ENCODE peak calls at places on chromosome X, in eight cellular contexts. One of them, this sample, is unnamed. For H3K36me3, the result is how much of the 10 kb centered on the place peaks cover.

GRCh38 chrX:135484636-135485289 is 35.7 kb upstream of the INTS6L start:
- DNase-seq in left lung: no peak
- DNase-seq in lower lobe of right lung: no peak
- DNase-seq in upper lobe of right lung: no peak
- DNase-seq in adrenal gland: peak
- DNase-seq in GM23248: peak
- DNase-seq in breast epithelium: no peak
- DNase-seq in body of pancreas: peak
- DNase-seq in this sample: peak

GRCh38 chrX:67523932-67524331 is 19.9 kb upstream of the AR start:
- DNase-seq in left lung: no peak
- DNase-seq in lower lobe of right lung: no peak
- DNase-seq in upper lobe of right lung: no peak
- DNase-seq in adrenal gland: no peak
- DNase-seq in GM23248: no peak
- DNase-seq in breast epithelium: no peak
- DNase-seq in body of pancreas: no peak
- DNase-seq in this sample: no peak

GRCh38 chrX:148501121-148502066 is 977 bp downstream of the AFF2 start:
- DNase-seq in left lung: peak
- DNase-seq in lower lobe of right lung: peak
- DNase-seq in upper lobe of right lung: peak
- DNase-seq in adrenal gland: no peak
- DNase-seq in GM23248: no peak
- DNase-seq in breast epithelium: no peak
- DNase-seq in body of pancreas: no peak
- DNase-seq in this sample: peak

GRCh38 chrX:6228720-6229119 is at the start of gene NLGN4X:
- DNase-seq in left lung: no peak
- DNase-seq in lower lobe of right lung: no peak
- DNase-seq in upper lobe of right lung: no peak
- DNase-seq in adrenal gland: no peak
- DNase-seq in GM23248: no peak
- DNase-seq in breast epithelium: no peak
- DNase-seq in body of pancreas: no peak
- DNase-seq in this sample: no peak

GRCh38 chrX:24025741-24026402 is 1.1 kb downstream of the KLHL15 start:
- DNase-seq in left lung: no peak
- DNase-seq in lower lobe of right lung: no peak
- DNase-seq in upper lobe of right lung: no peak
- DNase-seq in adrenal gland: peak
- DNase-seq in GM23248: peak
- DNase-seq in breast epithelium: peak
- DNase-seq in body of pancreas: peak
- DNase-seq in this sample: no peak

GRCh38 chrX:134528936-134529335 is 69.0 kb downstream of the HPRT1 start:
- DNase-seq in left lung: no peak
- DNase-seq in lower lobe of right lung: no peak
- DNase-seq in upper lobe of right lung: no peak
- DNase-seq in adrenal gland: no peak
- DNase-seq in GM23248: no peak
- DNase-seq in breast epithelium: no peak
- DNase-seq in body of pancreas: no peak
- DNase-seq in this sample: no peak

GRCh38 chrX:139932077-139932900 is 564 bp downstream of the ATP11C start:
- DNase-seq in left lung: peak
- DNase-seq in lower lobe of right lung: peak
- DNase-seq in upper lobe of right lung: peak
- DNase-seq in adrenal gland: no peak
- DNase-seq in GM23248: peak
- DNase-seq in breast epithelium: peak
- DNase-seq in body of pancreas: peak
- DNase-seq in this sample: peak

GRCh38 chrX:109264878-109265277 is 217.0 kb downstream of the GUCY2F start:
- DNase-seq in left lung: no peak
- DNase-seq in lower lobe of right lung: no peak
- DNase-seq in upper lobe of right lung: no peak
- DNase-seq in adrenal gland: no peak
- DNase-seq in GM23248: no peak
- DNase-seq in breast epithelium: no peak
- DNase-seq in body of pancreas: no peak
- DNase-seq in this sample: no peak

GRCh38 chrX:13120017-13120416 is 75.6 kb upstream of the FAM9C start:
- DNase-seq in left lung: no peak
- DNase-seq in lower lobe of right lung: peak
- DNase-seq in upper lobe of right lung: no peak
- DNase-seq in adrenal gland: no peak
- DNase-seq in GM23248: peak
- DNase-seq in breast epithelium: no peak
- DNase-seq in body of pancreas: peak
- DNase-seq in this sample: no peak

GRCh38 chrX:56986138-56986537 is 9.2 kb downstream of the SPIN3 start:
- DNase-seq in left lung: no peak
- DNase-seq in lower lobe of right lung: no peak
- DNase-seq in upper lobe of right lung: no peak
- DNase-seq in adrenal gland: no peak
- DNase-seq in GM23248: no peak
- DNase-seq in breast epithelium: no peak
- DNase-seq in body of pancreas: no peak
- DNase-seq in this sample: no peak

GRCh38 chrX:27675493-27675892 is 85.3 kb downstream of the DCAF8L2 start:
- DNase-seq in left lung: no peak
- DNase-seq in lower lobe of right lung: no peak
- DNase-seq in upper lobe of right lung: no peak
- DNase-seq in adrenal gland: no peak
- DNase-seq in GM23248: peak
- DNase-seq in breast epithelium: no peak
- DNase-seq in body of pancreas: no peak
- DNase-seq in this sample: no peak

GRCh38 chrX:10900585-10901289 is 210.4 kb upstream of the HCCS start:
- DNase-seq in left lung: no peak
- DNase-seq in lower lobe of right lung: no peak
- DNase-seq in upper lobe of right lung: no peak
- DNase-seq in adrenal gland: no peak
- DNase-seq in GM23248: peak
- DNase-seq in breast epithelium: no peak
- DNase-seq in body of pancreas: no peak
- DNase-seq in this sample: no peak

GRCh38 chrX:135437867-135438733 is 16.4 kb downstream of the SMIM10L2A start:
- DNase-seq in left lung: no peak
- DNase-seq in lower lobe of right lung: no peak
- DNase-seq in upper lobe of right lung: peak
- DNase-seq in adrenal gland: no peak
- DNase-seq in GM23248: no peak
- DNase-seq in breast epithelium: no peak
- DNase-seq in body of pancreas: peak
- DNase-seq in this sample: no peak

GRCh38 chrX:130772313-130773140 is 130.5 kb downstream of the ENOX2 start:
- DNase-seq in left lung: no peak
- DNase-seq in lower lobe of right lung: no peak
- DNase-seq in upper lobe of right lung: no peak
- DNase-seq in adrenal gland: no peak
- DNase-seq in GM23248: peak
- DNase-seq in breast epithelium: no peak
- DNase-seq in body of pancreas: no peak
- DNase-seq in this sample: no peak

GRCh38 chrX:144768540-144768939 is 478.8 kb upstream of the SPANXN1 start:
- DNase-seq in left lung: no peak
- DNase-seq in lower lobe of right lung: no peak
- DNase-seq in upper lobe of right lung: no peak
- DNase-seq in adrenal gland: no peak
- DNase-seq in GM23248: no peak
- DNase-seq in breast epithelium: no peak
- DNase-seq in body of pancreas: no peak
- DNase-seq in this sample: no peak

GRCh38 chrX:12309040-12309732 is 170.9 kb downstream of the FRMPD4 start:
- DNase-seq in left lung: no peak
- DNase-seq in lower lobe of right lung: no peak
- DNase-seq in upper lobe of right lung: no peak
- DNase-seq in adrenal gland: no peak
- DNase-seq in GM23248: no peak
- DNase-seq in breast epithelium: no peak
- DNase-seq in body of pancreas: peak
- DNase-seq in this sample: no peak

GRCh38 chrX:96372313-96373046 is 312.2 kb upstream of the DIAPH2 start:
- DNase-seq in left lung: no peak
- DNase-seq in lower lobe of right lung: no peak
- DNase-seq in upper lobe of right lung: no peak
- DNase-seq in adrenal gland: peak
- DNase-seq in GM23248: peak
- DNase-seq in breast epithelium: no peak
- DNase-seq in body of pancreas: peak
- DNase-seq in this sample: no peak

GRCh38 chrX:134622056-134622812 is 36.0 kb downstream of the PLAC1 start:
- DNase-seq in left lung: no peak
- DNase-seq in lower lobe of right lung: no peak
- DNase-seq in upper lobe of right lung: no peak
- DNase-seq in adrenal gland: no peak
- DNase-seq in GM23248: peak
- DNase-seq in breast epithelium: no peak
- DNase-seq in body of pancreas: no peak
- DNase-seq in this sample: no peak

DNA sequence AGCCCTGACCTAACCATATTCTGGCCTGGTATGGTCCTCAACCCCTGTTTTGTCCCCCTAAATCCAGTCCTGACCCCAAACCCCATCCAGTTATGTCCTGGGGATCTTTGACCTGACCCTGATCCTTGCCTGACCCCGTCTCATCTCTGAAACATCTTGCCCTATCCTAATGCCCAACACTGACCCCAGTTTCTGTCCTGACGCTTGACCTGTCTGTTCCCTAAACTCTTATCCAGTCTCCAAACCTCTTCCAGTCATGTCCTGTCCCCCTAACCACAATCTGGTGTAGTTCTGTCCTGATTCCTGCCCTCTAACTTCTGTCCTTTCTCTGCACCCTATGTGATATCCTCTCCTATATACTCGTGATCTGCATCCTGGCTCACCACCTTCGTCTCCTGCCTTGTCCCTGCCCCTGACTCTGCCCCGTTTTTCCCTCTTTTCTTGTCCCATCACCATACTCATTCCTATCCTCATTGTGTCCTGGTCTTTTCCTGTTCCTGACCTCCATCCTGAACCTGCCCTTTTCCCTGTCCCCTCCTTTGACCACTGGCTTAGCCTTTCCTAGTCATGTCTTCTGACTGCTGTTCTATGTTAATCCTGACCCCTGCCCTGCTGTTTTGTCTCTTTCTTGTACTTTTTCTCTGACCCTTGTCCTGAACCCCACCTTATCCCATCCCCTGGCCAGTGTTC is 4.6 kb upstream of the CCDC120 start:
- DNase-seq in left lung: no peak
- DNase-seq in lower lobe of right lung: no peak
- DNase-seq in upper lobe of right lung: no peak
- DNase-seq in adrenal gland: no peak
- DNase-seq in GM23248: no peak
- DNase-seq in breast epithelium: no peak
- DNase-seq in body of pancreas: no peak
- DNase-seq in this sample: no peak
- H3K4me3 ChIP-seq in left lung: peak
- H3K4me3 ChIP-seq in lower lobe of right lung: peak
- H3K4me3 ChIP-seq in upper lobe of right lung: peak
- H3K4me3 ChIP-seq in adrenal gland: no peak
- H3K4me3 ChIP-seq in GM23248: peak
- H3K4me3 ChIP-seq in breast epithelium: peak
- H3K4me3 ChIP-seq in body of pancreas: peak
- H3K4me3 ChIP-seq in this sample: peak

GRCh38 chrX:72569786-72570185 is 2.9 kb downstream of the HDAC8 start:
- DNase-seq in left lung: no peak
- DNase-seq in lower lobe of right lung: no peak
- DNase-seq in upper lobe of right lung: no peak
- DNase-seq in adrenal gland: no peak
- DNase-seq in GM23248: peak
- DNase-seq in breast epithelium: no peak
- DNase-seq in body of pancreas: no peak
- DNase-seq in this sample: no peak

GRCh38 chrX:72573158-72573511 is 492 bp upstream of the HDAC8 start:
- DNase-seq in left lung: no peak
- DNase-seq in lower lobe of right lung: no peak
- DNase-seq in upper lobe of right lung: no peak
- DNase-seq in adrenal gland: no peak
- DNase-seq in GM23248: peak
- DNase-seq in breast epithelium: no peak
- DNase-seq in body of pancreas: no peak
- DNase-seq in this sample: no peak

GRCh38 chrX:72568406-72569092 is 4.1 kb downstream of the HDAC8 start:
- DNase-seq in left lung: no peak
- DNase-seq in lower lobe of right lung: no peak
- DNase-seq in upper lobe of right lung: no peak
- DNase-seq in adrenal gland: peak
- DNase-seq in GM23248: peak
- DNase-seq in breast epithelium: no peak
- DNase-seq in body of pancreas: no peak
- DNase-seq in this sample: no peak

GRCh38 chrX:72576161-72576896 is 3.7 kb upstream of the HDAC8 start:
- DNase-seq in left lung: no peak
- DNase-seq in lower lobe of right lung: no peak
- DNase-seq in upper lobe of right lung: no peak
- DNase-seq in adrenal gland: peak
- DNase-seq in GM23248: peak
- DNase-seq in breast epithelium: no peak
- DNase-seq in body of pancreas: no peak
- DNase-seq in this sample: no peak

GRCh38 chrX:72572248-72573157 is at the start of gene HDAC8:
- DNase-seq in left lung: peak
- DNase-seq in lower lobe of right lung: peak
- DNase-seq in upper lobe of right lung: peak
- DNase-seq in adrenal gland: peak
- DNase-seq in GM23248: peak
- DNase-seq in breast epithelium: peak
- DNase-seq in body of pancreas: peak
- DNase-seq in this sample: peak
- H3K27ac ChIP-seq in left lung: peak
- H3K27ac ChIP-seq in lower lobe of right lung: peak
- H3K27ac ChIP-seq in upper lobe of right lung: peak
- H3K27ac ChIP-seq in adrenal gland: peak
- H3K27ac ChIP-seq in GM23248: peak
- H3K27ac ChIP-seq in breast epithelium: peak
- H3K27ac ChIP-seq in body of pancreas: peak
- H3K27ac ChIP-seq in this sample: peak

DNA sequence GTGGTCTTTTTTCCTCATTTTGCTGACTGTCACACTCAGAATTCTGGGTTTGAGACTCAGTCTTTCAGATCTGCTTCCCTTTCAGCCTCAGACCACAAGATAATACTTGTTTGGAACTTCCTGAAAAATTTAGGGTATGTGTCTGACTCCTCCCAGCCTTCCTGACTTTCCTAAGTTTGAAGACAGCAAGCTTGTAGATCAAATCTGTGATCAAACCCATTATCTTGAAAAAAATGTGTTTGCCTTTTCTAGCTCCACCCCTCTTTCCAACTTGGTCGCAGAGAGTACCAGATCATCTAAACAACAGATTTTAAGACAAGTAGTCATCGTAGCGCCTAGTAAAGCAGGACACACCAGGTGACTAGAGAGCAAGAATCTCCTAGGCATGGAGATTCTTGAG is 9.9 kb downstream of the BCAP31 start:
- DNase-seq in left lung: no peak
- DNase-seq in lower lobe of right lung: no peak
- DNase-seq in upper lobe of right lung: no peak
- DNase-seq in adrenal gland: no peak
- DNase-seq in GM23248: no peak
- DNase-seq in breast epithelium: no peak
- DNase-seq in body of pancreas: no peak
- DNase-seq in this sample: no peak
- H3K36me3 ChIP-seq in left lung: under half
- H3K36me3 ChIP-seq in lower lobe of right lung: half or more
- H3K36me3 ChIP-seq in upper lobe of right lung: under half
- H3K36me3 ChIP-seq in adrenal gland: under half
- H3K36me3 ChIP-seq in GM23248: under half
- H3K36me3 ChIP-seq in breast epithelium: under half
- H3K36me3 ChIP-seq in body of pancreas: under half
- H3K36me3 ChIP-seq in this sample: under half

GRCh38 chrX:103687073-103687695 is 685 bp upstream of the MORF4L2 start:
- DNase-seq in left lung: peak
- DNase-seq in lower lobe of right lung: peak
- DNase-seq in upper lobe of right lung: peak
- DNase-seq in adrenal gland: peak
- DNase-seq in GM23248: peak
- DNase-seq in breast epithelium: peak
- DNase-seq in body of pancreas: peak
- DNase-seq in this sample: peak
- H3K4me3 ChIP-seq in left lung: peak
- H3K4me3 ChIP-seq in lower lobe of right lung: peak
- H3K4me3 ChIP-seq in upper lobe of right lung: peak
- H3K4me3 ChIP-seq in adrenal gland: no peak
- H3K4me3 ChIP-seq in GM23248: peak
- H3K4me3 ChIP-seq in breast epithelium: peak
- H3K4me3 ChIP-seq in body of pancreas: no peak
- H3K4me3 ChIP-seq in this sample: peak

This sample was measured in naive thymus-derived CD4-positive, alpha-beta T cell.